ENCODE peak calls at places on chromosomes 13 and 19, in ten cellular contexts. M is neural progenitor cell, Z is breast epithelium, D is IMR-90, B is left ventricle myocardium inferior, U is tibial artery, W is heart right ventricle, A is A549, T is ascending aorta, N is OCI-LY7. C is an unnamed sample.

GRCh38 chr19:4831351-4832340 is at the start of gene TICAM1:
- DNase-seq in M (no peak), D (peak; percentile 65), W (peak; percentile 77), N (peak; percentile 70), T (peak; percentile 83), Z (peak; percentile 48), A (peak; percentile 58), U (peak; percentile 88), B (peak; percentile 83), C (peak; percentile 95)

GRCh38 chr19:48102870-48103751 is 7.5 kb downstream of the PLA2G4C start:
- DNase-seq in A (peak; percentile 76), N (peak; percentile 49), M (peak; percentile 69), Z (no peak), D (peak; percentile 49), T (no peak), U (no peak), B (no peak), W (no peak), C (no peak)

GRCh38 chr13:26679945-26680516 is 80.6 kb downstream of the GPR12 start:
- DNase-seq in Z (no peak), B (no peak), D (peak; percentile 54), T (no peak), U (peak; percentile 78), M (peak; percentile 77), W (no peak), N (no peak), A (no peak), C (no peak)

GRCh38 chr13:101218484-101218883 is 197.8 kb downstream of the NALCN start:
- DNase-seq in Z (no peak), U (no peak), B (no peak), T (no peak), D (peak; percentile 60), M (no peak), A (no peak), W (no peak), N (no peak), C (no peak)

GRCh38 chr13:24984134-24984533 is 111.8 kb upstream of the PABPC3 start:
- DNase-seq in W (no peak), U (no peak), B (no peak), M (no peak), A (no peak), T (no peak), N (no peak), D (no peak), Z (no peak), C (no peak)

GRCh38 chr19:3968556-3969434 is 2.1 kb downstream of the DAPK3 start:
- DNase-seq in B (peak; percentile 91), N (no peak), T (peak; percentile 97), A (peak; percentile 97), M (peak; percentile 96), Z (peak; percentile 97), D (peak; percentile 100), U (peak; percentile 98), W (peak; percentile 96), C (no peak)

GRCh38 chr13:27621366-27622101 is at the start of gene POLR1D:
- DNase-seq in T (peak; percentile 85), B (peak; percentile 80), N (peak; percentile 89), A (peak; percentile 76), W (peak; percentile 80), D (peak; percentile 65), Z (peak; percentile 84), M (peak; percentile 90), U (peak; percentile 90), C (peak; percentile 88)

GRCh38 chr13:24141333-24141910 is 19.1 kb upstream of the SPATA13 start:
- DNase-seq in B (no peak), W (no peak), M (no peak), Z (no peak), U (no peak), T (no peak), A (no peak), N (no peak), D (peak; percentile 33), C (no peak)

GRCh38 chr19:13190781-13191540 is 40.8 kb downstream of the IER2 start:
- DNase-seq in U (no peak), M (no peak), Z (no peak), N (no peak), D (no peak), A (no peak), T (no peak), W (no peak), B (no peak), C (no peak)

GRCh38 chr19:5967994-5968430 is 9.9 kb downstream of the RANBP3 start:
- DNase-seq in Z (peak; percentile 56), B (peak; percentile 52), D (peak; percentile 88), U (peak; percentile 77), T (no peak), A (peak; percentile 68), M (peak; percentile 79), W (peak; percentile 74), N (peak; percentile 70), C (no peak)

DNA sequence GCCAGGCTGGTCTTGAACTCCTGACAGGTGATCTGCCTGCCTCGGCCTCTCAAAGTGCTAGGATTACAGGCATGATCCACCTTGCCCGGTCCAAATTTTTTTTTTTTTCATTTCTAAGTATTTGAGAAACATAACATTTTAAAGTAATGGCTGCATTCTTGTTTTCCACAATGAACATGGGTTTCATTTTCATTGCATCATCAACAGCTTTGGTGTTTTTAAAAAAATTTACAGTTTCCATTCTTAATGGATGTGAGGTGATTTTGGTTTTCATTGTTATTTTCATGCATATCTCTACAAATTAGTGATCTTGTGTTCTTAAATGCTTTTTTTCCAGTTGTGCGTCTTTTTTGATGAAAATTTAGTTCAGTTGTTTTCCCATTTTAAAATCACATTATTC is 27.5 kb downstream of the ZNF429 start:
- DNase-seq in T (no peak), A (no peak), Z (no peak), M (no peak), U (no peak), W (no peak), D (no peak), B (no peak), N (no peak), C (no peak)
- H3K9me3 ChIP-seq in T (peaks cover 76% of the 10 kb centered on the region), A (peaks cover 3% of the 10 kb centered on the region), Z (peaks cover 32% of the 10 kb centered on the region), M (peaks cover 35% of the 10 kb centered on the region), U (peaks cover 13% of the 10 kb centered on the region), W (no peaks in the 10 kb centered on the region), D (peaks cover 26% of the 10 kb centered on the region), B (peaks cover 65% of the 10 kb centered on the region), N (peaks cover 26% of the 10 kb centered on the region), C (peaks cover 49% of the 10 kb centered on the region)

DNA sequence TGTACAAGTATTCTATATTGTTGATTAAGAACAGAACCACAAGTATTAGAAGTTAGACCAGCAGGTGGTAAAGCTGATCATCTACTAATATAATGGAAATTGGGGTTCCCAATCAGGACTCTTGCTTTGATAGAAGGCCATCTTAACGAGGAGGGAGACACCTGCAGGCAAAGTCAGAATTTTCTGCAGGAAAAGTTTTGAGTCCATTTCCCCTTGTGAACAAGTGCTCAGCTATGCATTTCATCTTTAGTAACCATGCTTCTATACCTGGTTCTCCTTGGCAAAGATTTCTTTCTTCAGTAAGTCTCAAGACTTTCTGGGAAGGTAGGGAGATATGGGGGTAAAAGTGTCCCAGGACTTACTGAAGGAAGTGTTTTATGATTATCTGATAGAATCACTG is 36.1 kb upstream of the USPL1 start:
- DNase-seq in D (peak; percentile 36), B (no peak), U (no peak), T (no peak), A (peak; percentile 20), N (peak; percentile 59), M (peak; percentile 49), Z (no peak), W (no peak), C (no peak)
- TF ChIP-seq CTCF in D (peak; percentile 41), B (no peak), U (no peak), T (no peak), A (no peak), N (peak; percentile 85), M (peak; percentile 56), Z (no peak), W (peak; percentile 23), C (no peak)

GRCh38 chr13:36528105-36528504 is 95.8 kb downstream of the CCNA1 start:
- DNase-seq in W (no peak), N (no peak), Z (no peak), T (no peak), M (no peak), U (no peak), A (no peak), D (no peak), B (no peak), C (no peak)

GRCh38 chr13:36530861-36531590 is 98.7 kb downstream of the CCNA1 start:
- DNase-seq in D (no peak), U (no peak), N (no peak), M (no peak), T (no peak), Z (no peak), A (no peak), W (no peak), B (no peak), C (no peak)

GRCh38 chr13:36531746-36532486 is 99.6 kb downstream of the CCNA1 start:
- DNase-seq in M (no peak), A (no peak), Z (no peak), T (no peak), U (no peak), W (no peak), D (no peak), B (no peak), N (no peak), C (no peak)

GRCh38 chr13:36526897-36527296 is 94.6 kb downstream of the CCNA1 start:
- DNase-seq in A (no peak), D (no peak), B (no peak), Z (peak; percentile 50), U (no peak), N (no peak), W (no peak), M (no peak), T (no peak), C (no peak)

DNA sequence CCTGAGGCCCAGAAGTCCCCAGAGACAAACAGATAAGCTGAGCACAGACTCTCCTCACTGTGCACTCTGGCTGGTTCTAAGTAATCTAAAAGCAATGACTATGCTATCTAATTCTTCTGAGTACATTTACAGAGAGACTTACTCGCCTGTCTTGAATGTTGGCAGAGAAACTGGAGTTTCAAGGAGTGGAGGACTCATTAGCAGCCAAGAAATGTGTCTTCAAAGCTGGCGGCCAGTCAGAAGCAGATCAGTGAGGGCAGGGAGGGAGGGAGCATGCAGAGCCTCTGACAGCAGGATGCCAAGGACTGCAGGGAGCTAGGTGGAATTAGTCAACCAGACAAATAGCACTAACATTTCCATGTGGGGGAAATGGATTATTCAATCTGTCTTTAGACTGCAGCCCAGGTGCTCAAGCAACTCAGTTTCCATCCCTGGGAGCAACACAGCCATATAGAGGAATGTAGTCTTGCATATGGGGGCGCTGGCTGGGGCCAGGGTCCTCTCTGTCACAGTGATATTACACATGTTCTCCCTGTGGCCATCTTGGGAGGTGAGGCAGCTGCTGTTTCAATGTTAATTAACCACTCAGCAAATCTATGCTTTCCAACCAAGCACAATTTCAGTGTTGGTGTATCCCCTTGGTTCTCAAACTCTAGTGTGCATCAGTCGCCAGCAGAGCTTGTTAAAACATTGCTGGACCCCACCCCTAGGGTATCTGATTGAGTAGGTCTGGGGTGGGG is 97.9 kb downstream of the CCNA1 start:
- DNase-seq in M (peak; percentile 29), D (no peak), A (no peak), W (no peak), Z (peak; percentile 55), N (no peak), U (no peak), B (no peak), T (no peak), C (peak; percentile 43)
- H3K27ac ChIP-seq in M (no peak overlapping the region), D (no peak overlapping the region), A (no peak overlapping the region), W (no peak overlapping the region), Z (no peak overlapping the region), N (no peak overlapping the region), U (no peak overlapping the region), B (no peak overlapping the region), T (no peak overlapping the region), C (no peak overlapping the region)

DNA sequence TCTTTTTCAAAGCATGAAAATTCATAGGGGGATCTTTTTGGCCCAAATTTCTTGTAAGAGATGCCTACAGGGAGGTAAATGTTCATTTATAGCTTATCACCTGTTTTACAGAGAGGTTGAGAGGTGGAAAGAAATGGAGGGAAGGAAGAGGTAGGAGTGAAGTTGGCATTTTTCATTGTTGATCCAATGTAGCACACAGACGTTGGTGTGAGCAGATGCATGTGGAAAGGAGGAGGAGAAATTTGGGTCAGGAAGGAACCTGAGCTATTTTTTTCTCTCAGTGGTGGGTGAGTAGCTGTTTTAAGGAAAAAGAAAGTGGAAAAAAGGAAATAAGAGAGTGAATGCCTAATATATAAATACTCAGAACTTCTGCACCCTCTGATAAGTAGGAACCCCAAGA is 9.9 kb upstream of the SMIM17 start:
- DNase-seq in U (no peak), W (no peak), T (no peak), Z (no peak), B (no peak), N (no peak), M (no peak), A (no peak), D (no peak), C (no peak)
- H3K9me3 ChIP-seq in U (peaks cover 40% of the 10 kb centered on the region), W (no peaks in the 10 kb centered on the region), T (peaks cover 98% of the 10 kb centered on the region), Z (peaks cover 58% of the 10 kb centered on the region), B (peaks cover 84% of the 10 kb centered on the region), N (peaks cover 5% of the 10 kb centered on the region), M (peaks cover 8% of the 10 kb centered on the region), A (peaks cover 80% of the 10 kb centered on the region), D (peaks cover 37% of the 10 kb centered on the region), C (peaks cover 91% of the 10 kb centered on the region)

C was measured in left lung.